ENCODE peak calls at places on chromosomes 12 and 14, in five cellular contexts. N is mesenchymal stem cell, L is upper lobe of left lung, F is AG04449, T is choroid plexus epithelial cell. C is an unnamed sample.

GRCh38 chr12:51678086-51678724 is 87.2 kb downstream of the SCN8A start:
- DNase-seq in L (no peak), F (no peak), T (peak), N (peak), C (peak)

GRCh38 chr14:50230601-50231474 is 540 bp downstream of the SOS2 start:
- DNase-seq in N (peak), F (no peak), L (peak), T (peak), C (peak)

GRCh38 chr12:81128930-81129554 is 51.2 kb downstream of the ACSS3 start:
- DNase-seq in N (peak), F (no peak), T (peak), L (no peak), C (peak)

GRCh38 chr12:6476496-6476895 is 6.0 kb upstream of the VAMP1 start:
- DNase-seq in F (peak), N (peak), L (no peak), T (peak), C (peak)

GRCh38 chr12:28172434-28173030 is 17.7 kb upstream of the CCDC91 start:
- DNase-seq in N (peak), T (peak), L (no peak), F (peak), C (peak)

GRCh38 chr12:119714614-119715267 is 46.8 kb downstream of the PRKAB1 start:
- DNase-seq in T (no peak), F (no peak), N (no peak), L (no peak), C (no peak)

GRCh38 chr12:64255249-64255648 is 33.2 kb upstream of the KICS2 start:
- DNase-seq in N (no peak), L (no peak), T (no peak), F (no peak), C (no peak)

GRCh38 chr12:5200276-5201087 is 156.8 kb downstream of the KCNA5 start:
- DNase-seq in T (peak), L (peak), F (no peak), N (peak), C (no peak)

GRCh38 chr14:71336488-71337192 is 429.4 kb downstream of the PCNX1 start:
- DNase-seq in T (no peak), L (no peak), F (no peak), N (no peak), C (no peak)

GRCh38 chr12:20404576-20405346 is 36.4 kb downstream of the PDE3A start:
- DNase-seq in L (no peak), T (peak), F (no peak), N (no peak), C (peak)

GRCh38 chr12:26845984-26846383 is 13.0 kb upstream of the ITPR2 start:
- DNase-seq in N (peak), L (no peak), T (peak), F (peak), C (peak)

GRCh38 chr12:41924111-41924510 is 220.6 kb downstream of the GXYLT1 start:
- DNase-seq in L (no peak), T (no peak), N (no peak), F (no peak), C (no peak)

GRCh38 chr12:120369476-120370342 is 745 bp upstream of the MSI1 start:
- DNase-seq in F (no peak), N (no peak), T (no peak), L (no peak), C (no peak)

GRCh38 chr14:77139540-77140342 is 1.9 kb downstream of the ZDHHC22 start:
- DNase-seq in T (peak), F (no peak), L (peak), N (peak), C (no peak)

GRCh38 chr12:26434299-26434915 is 239.0 kb downstream of the SSPN start:
- DNase-seq in N (peak), F (no peak), L (no peak), T (peak), C (peak)

GRCh38 chr12:101027200-101027599 is 182.8 kb downstream of the SLC5A8 start:
- DNase-seq in N (no peak), T (no peak), F (no peak), L (no peak), C (no peak)

GRCh38 chr12:81809829-81810595 is 50.9 kb upstream of the PPFIA2 start:
- DNase-seq in F (no peak), N (peak), L (no peak), T (peak), C (no peak)

GRCh38 chr12:75707983-75708382 is 196.6 kb upstream of the KRR1 start:
- DNase-seq in N (no peak), L (no peak), T (no peak), F (no peak), C (no peak)

GRCh38 chr12:45208604-45209487 is 7.0 kb upstream of the ANO6 start:
- DNase-seq in F (no peak), T (peak), N (peak), L (no peak), C (no peak)

GRCh38 chr14:98501335-98501734 is 770.7 kb downstream of the BCL11B start:
- DNase-seq in L (no peak), F (no peak), T (no peak), N (no peak), C (no peak)

GRCh38 chr14:85617799-85618198 is 87.9 kb downstream of the FLRT2 start:
- DNase-seq in L (no peak), F (no peak), N (no peak), T (no peak), C (no peak)

GRCh38 chr14:94111276-94112095 is 950 bp downstream of the IFI27 start:
- DNase-seq in F (no peak), L (peak), N (no peak), T (no peak), C (no peak)

GRCh38 chr12:48072266-48072665 is 33.6 kb downstream of the SENP1 start:
- DNase-seq in F (no peak), L (no peak), N (no peak), T (no peak), C (no peak)

GRCh38 chr14:67814826-67815225 is 1.6 kb downstream of the ZFYVE26 start:
- DNase-seq in T (no peak), N (peak), F (no peak), L (no peak), C (no peak)
- H3K4me3 ChIP-seq in T (no peak), N (no peak), F (no peak), L (no peak), C (no peak)

GRCh38 chr14:101776315-101776714 is 14.8 kb downstream of the PPP2R5C start:
- DNase-seq in T (no peak), L (no peak), F (no peak), N (no peak), C (no peak)

GRCh38 chr14:101773378-101773777 is 11.9 kb downstream of the PPP2R5C start:
- DNase-seq in T (no peak), F (no peak), L (no peak), N (no peak), C (no peak)

GRCh38 chr14:101774814-101775213 is 13.3 kb downstream of the PPP2R5C start:
- DNase-seq in T (no peak), L (no peak), N (no peak), F (no peak), C (no peak)

GRCh38 chr14:101774006-101774755 is 12.7 kb downstream of the PPP2R5C start:
- DNase-seq in N (no peak), L (no peak), T (no peak), F (no peak), C (no peak)

DNA sequence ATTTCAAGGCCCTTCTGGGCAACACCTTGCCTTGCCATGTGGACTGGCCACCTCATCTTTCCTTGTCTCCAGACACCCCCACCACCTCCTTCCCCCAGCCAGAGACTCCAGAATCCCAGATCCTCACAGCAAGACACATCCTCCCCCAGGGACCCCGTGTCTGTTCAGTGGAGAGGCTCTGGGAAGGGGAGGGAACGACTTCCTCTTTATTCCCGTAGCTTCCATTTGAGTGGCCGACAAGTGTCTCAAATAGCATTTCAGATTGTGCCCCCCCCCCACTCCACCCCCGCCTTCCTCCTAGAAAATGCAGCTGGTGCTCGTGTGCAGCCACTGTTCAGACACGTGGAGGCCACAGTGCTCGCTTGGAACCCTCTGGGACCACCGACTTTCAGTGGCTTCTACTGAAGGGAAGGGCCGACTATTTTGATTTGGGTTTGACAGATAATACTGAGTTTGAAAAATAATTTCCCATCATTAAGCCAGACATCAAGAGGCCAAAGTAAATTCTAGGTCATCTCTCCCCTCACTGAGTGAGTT is 14.3 kb downstream of the PPP2R5C start:
- DNase-seq in N (no peak), F (no peak), T (no peak), L (no peak), C (no peak)
- H3K4me3 ChIP-seq in N (no peak), F (no peak), T (no peak), L (no peak), C (no peak)

DNA sequence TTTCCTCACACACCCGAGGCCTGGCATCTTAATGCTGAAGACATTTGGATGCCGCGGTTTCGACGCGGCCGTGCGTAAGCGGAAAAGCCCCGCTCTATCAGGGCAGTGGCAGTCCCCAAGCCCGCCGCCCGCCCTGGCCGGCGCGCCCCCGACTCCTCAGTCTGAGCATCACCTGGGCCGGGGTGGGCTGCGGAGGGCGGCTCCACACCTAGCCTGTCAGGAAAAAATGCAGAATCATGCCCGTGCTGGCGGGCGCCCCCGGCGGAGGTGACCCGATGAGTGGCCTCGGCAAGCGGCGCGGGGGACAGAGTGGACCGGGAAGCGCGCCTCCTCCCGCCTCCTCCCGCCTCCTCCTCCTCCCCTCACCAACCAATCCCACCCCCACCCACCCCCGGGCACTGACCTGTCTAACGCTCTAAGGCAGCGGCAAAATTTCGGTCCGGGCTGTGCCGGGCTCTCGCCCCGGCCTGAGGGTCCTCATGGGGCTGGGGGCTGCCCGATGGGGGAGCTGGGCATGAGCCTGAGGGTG is 568 bp downstream of the B4GALNT1 start:
- DNase-seq in T (no peak), F (no peak), N (peak), L (peak), C (no peak)
- H3K4me3 ChIP-seq in T (peak), F (peak), N (peak), L (peak), C (peak)

GRCh38 chr12:111408116-111408440 is 2.4 kb downstream of the SH2B3 start:
- DNase-seq in L (no peak), T (peak), N (no peak), F (no peak), C (no peak)
- H3K4me3 ChIP-seq in L (peak), T (peak), N (no peak), F (peak), C (no peak)

GRCh38 chr12:85280984-85281946 is 1.2 kb downstream of the ALX1 start:
- DNase-seq in F (no peak), N (peak), T (peak), L (no peak), C (no peak)
- H3K4me3 ChIP-seq in F (peak), N (no peak), T (peak), L (no peak), C (peak)

GRCh38 chr12:107320929-107321618 is 227.7 kb upstream of the CRY1 start:
- DNase-seq in L (peak), T (peak), F (no peak), N (no peak), C (peak)
- H3K4me3 ChIP-seq in L (peak), T (peak), F (peak), N (peak), C (peak)

GRCh38 chr14:99734406-99735051 is 50.4 kb downstream of the CYP46A1 start:
- DNase-seq in N (no peak), F (no peak), T (no peak), L (peak), C (no peak)

GRCh38 chr14:99737956-99738667 is 54.0 kb downstream of the CYP46A1 start:
- DNase-seq in T (no peak), N (no peak), F (no peak), L (no peak), C (no peak)

GRCh38 chr14:99737451-99737951 is 53.4 kb downstream of the CYP46A1 start:
- DNase-seq in F (no peak), L (peak), T (no peak), N (no peak), C (no peak)

GRCh38 chr14:99735189-99736135 is 51.4 kb downstream of the CYP46A1 start:
- DNase-seq in N (no peak), T (no peak), F (no peak), L (no peak), C (no peak)

GRCh38 chr14:99736600-99737371 is 52.7 kb downstream of the CYP46A1 start:
- DNase-seq in L (no peak), N (no peak), F (no peak), T (no peak), C (no peak)
- H3K4me3 ChIP-seq in L (peak), N (no peak), F (no peak), T (no peak), C (peak)